ENCODE peak calls at places on chromosomes 2 and 18, in five cellular contexts. R, T, V, J and I are unnamed samples.

GRCh38 chr2:59025157-59025757 is 784.1 kb upstream of the FANCL start:
- DNase-seq in R (peak; percentile 36), T (peak; percentile 59), V (peak; percentile 61), J (peak; percentile 1), I (no peak)

GRCh38 chr2:143081616-143082015 is 47.6 kb upstream of the ARHGAP15 start:
- DNase-seq in R (no peak), T (no peak), V (no peak), J (no peak), I (no peak)

GRCh38 chr2:240392084-240392947 is 43.1 kb upstream of the GPC1 start:
- DNase-seq in R (no peak), T (peak; percentile 55), V (no peak), J (peak; percentile 17), I (peak; percentile 59)

GRCh38 chr2:105712981-105713596 is 31.6 kb upstream of the NCK2 start:
- DNase-seq in R (peak; percentile 75), T (no peak), V (no peak), J (peak; percentile 37), I (no peak)

GRCh38 chr2:56102866-56103265 is 80.9 kb upstream of the CCDC85A start:
- DNase-seq in R (no peak), T (no peak), V (no peak), J (peak; percentile 26), I (no peak)

GRCh38 chr2:160328748-160329147 is 128.7 kb upstream of the ITGB6 start:
- DNase-seq in R (peak; percentile 43), T (no peak), V (no peak), J (no peak), I (no peak)

GRCh38 chr2:131104487-131105155 is 515 bp upstream of the PLEKHB2 start:
- DNase-seq in R (peak; percentile 85), T (no peak), V (peak; percentile 67), J (peak; percentile 74), I (no peak)

GRCh38 chr2:50607746-50608145 is 424.2 kb downstream of the NRXN1 start:
- DNase-seq in R (no peak), T (no peak), V (no peak), J (no peak), I (no peak)

GRCh38 chr2:68909793-68910674 is 38.8 kb upstream of the BMP10 start:
- DNase-seq in R (peak; percentile 82), T (peak; percentile 72), V (peak; percentile 57), J (peak; percentile 79), I (no peak)

GRCh38 chr2:9434484-9434883 is 11.0 kb downstream of the CPSF3 start:
- DNase-seq in R (no peak), T (no peak), V (no peak), J (no peak), I (no peak)

GRCh38 chr2:238166391-238167343 is 7.9 kb downstream of the ERFE start:
- DNase-seq in R (no peak), T (no peak), V (no peak), J (no peak), I (no peak)

GRCh38 chr18:34892379-34892778 is 148.8 kb upstream of the MAPRE2 start:
- DNase-seq in R (no peak), T (no peak), V (no peak), J (no peak), I (no peak)

GRCh38 chr2:12816379-12817306 is 99.9 kb downstream of the TRIB2 start:
- DNase-seq in R (no peak), T (no peak), V (no peak), J (peak; percentile 86), I (no peak)